ENCODE peak calls at places on chromosome 16, in nine cellular contexts. T is adrenal gland, E is esophagus muscularis mucosa, R is stomach, S is tibial nerve, H is body of pancreas, D is IMR-90, V is HCT116, W is sigmoid colon. J is an unnamed sample.

GRCh38 chr16:81553814-81554675 is 109.4 kb downstream of the CMIP start:
- DNase-seq in T (no peak), E (no peak), R (peak; percentile 43), S (no peak), H (peak; percentile 61), D (no peak), V (no peak), W (no peak), J (no peak)

GRCh38 chr16:84044108-84044488 is 1.5 kb upstream of the SLC38A8 start:
- DNase-seq in T (no peak), E (no peak), R (no peak), S (no peak), H (peak; percentile 39), D (peak; percentile 28), V (peak; percentile 41), W (no peak), J (no peak)

GRCh38 chr16:49859139-49859947 is 3.4 kb upstream of the ZNF423 start:
- DNase-seq in T (peak; percentile 60), E (no peak), R (no peak), S (no peak), H (peak; percentile 79), D (no peak), V (no peak), W (peak; percentile 83), J (peak; percentile 83)

GRCh38 chr16:3092501-3092991 is 6.5 kb downstream of the ZSCAN10 start:
- DNase-seq in T (no peak), E (no peak), R (no peak), S (no peak), H (no peak), D (no peak), V (no peak), W (no peak), J (no peak)

GRCh38 chr16:3157229-3158013 is 22.6 kb downstream of the ZNF213 start:
- DNase-seq in T (no peak), E (no peak), R (peak; percentile 72), S (peak; percentile 65), H (peak; percentile 84), D (peak; percentile 98), V (peak; percentile 90), W (peak; percentile 82), J (peak; percentile 80)

GRCh38 chr16:21598676-21599157 is 660 bp upstream of the METTL9 start:
- DNase-seq in T (no peak), E (no peak), R (no peak), S (no peak), H (peak; percentile 12), D (no peak), V (no peak), W (no peak), J (peak; percentile 30)

GRCh38 chr16:2450975-2451381 is 8.9 kb upstream of the TEDC2 start:
- DNase-seq in T (no peak), E (no peak), R (no peak), S (no peak), H (no peak), D (no peak), V (no peak), W (no peak), J (no peak)

GRCh38 chr16:13992322-13992721 is 72.4 kb downstream of the ERCC4 start:
- DNase-seq in T (no peak), E (peak; percentile 70), R (no peak), S (no peak), H (no peak), D (no peak), V (no peak), W (no peak), J (no peak)

GRCh38 chr16:28603381-28604185 is 6.3 kb downstream of the SULT1A1 start:
- DNase-seq in T (no peak), E (no peak), R (no peak), S (no peak), H (no peak), D (no peak), V (no peak), W (peak; percentile 67), J (no peak)

GRCh38 chr16:53207810-53208752 is 153.3 kb downstream of the CHD9 start:
- DNase-seq in T (peak; percentile 48), E (no peak), R (peak; percentile 39), S (no peak), H (peak; percentile 53), D (peak; percentile 83), V (peak; percentile 19), W (no peak), J (peak; percentile 78)

GRCh38 chr16:84477661-84478060 is 26.8 kb downstream of the MEAK7 start:
- DNase-seq in T (peak; percentile 4), E (no peak), R (peak; percentile 17), S (no peak), H (no peak), D (no peak), V (no peak), W (no peak), J (no peak)

GRCh38 chr16:82628741-82629140 is 2.0 kb downstream of the CDH13 start:
- DNase-seq in T (no peak), E (no peak), R (no peak), S (no peak), H (no peak), D (no peak), V (no peak), W (peak; percentile 11), J (no peak)

GRCh38 chr16:12868788-12869187 is 32.6 kb upstream of the SHISA9 start:
- DNase-seq in T (no peak), E (no peak), R (no peak), S (no peak), H (no peak), D (no peak), V (no peak), W (no peak), J (no peak)

GRCh38 chr16:29694384-29695195 is 15.6 kb downstream of the QPRT start:
- DNase-seq in T (no peak), E (no peak), R (no peak), S (no peak), H (no peak), D (no peak), V (no peak), W (no peak), J (no peak)

GRCh38 chr16:10523025-10523424 is 57.4 kb downstream of the EMP2 start:
- DNase-seq in T (no peak), E (no peak), R (no peak), S (no peak), H (no peak), D (no peak), V (no peak), W (no peak), J (no peak)

GRCh38 chr16:48958681-48959080 is 323.0 kb downstream of the CBLN1 start:
- DNase-seq in T (no peak), E (no peak), R (no peak), S (no peak), H (no peak), D (peak; percentile 64), V (no peak), W (no peak), J (no peak)

GRCh38 chr16:64478258-64478906 is 643.5 kb downstream of the CDH11 start:
- DNase-seq in T (no peak), E (no peak), R (no peak), S (no peak), H (peak; percentile 43), D (peak; percentile 54), V (no peak), W (no peak), J (no peak)

GRCh38 chr16:73042807-73043206 is 5.1 kb downstream of the ZFHX3 start:
- DNase-seq in T (no peak), E (no peak), R (no peak), S (no peak), H (no peak), D (no peak), V (no peak), W (no peak), J (no peak)
- H3K27me3 ChIP-seq in T (no peaks in the 10 kb centered on the region), E (no peaks in the 10 kb centered on the region), R (no peaks in the 10 kb centered on the region), S (no peaks in the 10 kb centered on the region), H (no peaks in the 10 kb centered on the region), D (no peaks in the 10 kb centered on the region), V (no peaks in the 10 kb centered on the region), W (no peaks in the 10 kb centered on the region), J (no peaks in the 10 kb centered on the region)

GRCh38 chr16:90044111-90044551 is 24.9 kb upstream of the DBNDD1 start:
- DNase-seq in T (no peak), E (no peak), R (peak; percentile 59), S (no peak), H (no peak), D (no peak), V (peak; percentile 44), W (no peak), J (no peak)
- TF ChIP-seq POLR2A in T (no peak), E (no peak), R (no peak), S (no peak), H (no peak), D (no peak), V (no peak), W (no peak), J (no peak)

GRCh38 chr16:86510465-86511261 is at the start of gene FOXF1:
- DNase-seq in T (no peak), E (no peak), R (no peak), S (no peak), H (no peak), D (peak; percentile 83), V (no peak), W (no peak), J (no peak)

GRCh38 chr16:86511317-86512161 is 1.2 kb downstream of the FOXF1 start:
- DNase-seq in T (no peak), E (no peak), R (no peak), S (no peak), H (no peak), D (peak; percentile 31), V (no peak), W (peak; percentile 74), J (no peak)

GRCh38 chr16:86512860-86513470 is 2.6 kb downstream of the FOXF1 start:
- DNase-seq in T (no peak), E (no peak), R (no peak), S (no peak), H (no peak), D (peak; percentile 56), V (no peak), W (peak; percentile 80), J (no peak)

GRCh38 chr16:86513471-86514277 is 3.3 kb downstream of the FOXF1 start:
- DNase-seq in T (no peak), E (no peak), R (no peak), S (no peak), H (no peak), D (no peak), V (no peak), W (no peak), J (no peak)

DNA sequence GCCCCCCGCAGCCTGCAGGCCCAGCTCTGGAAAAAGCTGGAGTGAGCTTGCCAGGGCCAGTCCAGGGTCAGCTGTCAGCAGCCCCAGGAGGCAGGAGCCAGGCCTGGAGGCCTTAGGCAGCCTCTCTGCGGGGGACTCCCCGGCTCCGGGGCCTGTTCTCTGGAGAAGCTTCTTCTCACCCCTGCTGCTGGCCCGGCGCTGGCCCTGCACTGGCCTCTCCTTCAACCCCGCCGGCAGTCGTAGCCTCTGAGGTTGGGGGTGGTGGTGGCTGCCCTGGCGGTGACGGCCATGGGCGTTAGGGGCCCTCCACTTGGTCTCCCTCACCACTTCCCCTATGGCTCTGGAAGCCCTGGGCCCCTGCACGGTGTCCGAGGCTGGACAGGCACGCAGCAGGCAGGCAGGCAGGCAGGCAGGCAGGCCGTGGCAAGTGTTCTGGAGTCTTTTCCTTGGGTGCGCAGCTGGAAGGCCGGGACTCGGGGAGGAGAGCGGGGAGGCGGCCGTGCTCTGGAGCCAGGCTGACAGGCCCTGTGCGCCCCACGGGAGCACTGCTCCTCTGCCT is 2.1 kb downstream of the FOXF1 start:
- DNase-seq in T (no peak), E (no peak), R (no peak), S (no peak), H (no peak), D (peak; percentile 25), V (no peak), W (peak; percentile 79), J (no peak)
- H3K27me3 ChIP-seq in T (peaks cover 97% of the 10 kb centered on the region), E (no peaks in the 10 kb centered on the region), R (no peaks in the 10 kb centered on the region), S (peaks cover 99% of the 10 kb centered on the region), H (peaks cover 16% of the 10 kb centered on the region), D (no peaks in the 10 kb centered on the region), V (no peaks in the 10 kb centered on the region), W (no peaks in the 10 kb centered on the region), J (no peaks in the 10 kb centered on the region)

GRCh38 chr16:67561824-67562525 is 351 bp upstream of the CTCF start:
- DNase-seq in T (peak; percentile 96), E (peak; percentile 98), R (peak; percentile 96), S (peak; percentile 91), H (peak; percentile 96), D (peak; percentile 95), V (peak; percentile 92), W (peak; percentile 98), J (peak; percentile 96)
- TF ChIP-seq POLR2A in T (no peak), E (no peak), R (no peak), S (peak; percentile 60), H (peak; percentile 67), D (no peak), V (peak; percentile 22), W (peak; percentile 52), J (peak; percentile 18)